ENCODE peak calls at places on chromosomes 2 and 18, in eight cellular contexts. D, Q, P, E, B, Y, W and X are unnamed samples. For H3K4me1, the result is how much of the 10 kb centered on the place peaks cover.

GRCh38 chr2:43057026-43057741 is 169.2 kb downstream of the ZFP36L2 start:
- DNase-seq in E (peak), B (no peak), Q (no peak), D (peak), P (no peak), Y (peak), W (peak), X (peak)

GRCh38 chr2:221476195-221476594 is 95.9 kb downstream of the EPHA4 start:
- DNase-seq in B (no peak), D (no peak), W (no peak), Q (no peak), E (no peak), Y (no peak), P (no peak), X (no peak)

GRCh38 chr2:203301667-203302066 is 26.5 kb upstream of the ABI2 start:
- DNase-seq in Q (no peak), E (no peak), D (no peak), P (no peak), W (no peak), Y (no peak), B (no peak), X (no peak)

GRCh38 chr2:9797681-9798556 is 45.4 kb upstream of the TAF1B start:
- DNase-seq in Q (no peak), Y (no peak), D (no peak), E (peak), P (no peak), W (peak), B (no peak), X (no peak)

GRCh38 chr2:65146067-65146466 is 16.2 kb upstream of the RAB1A start:
- DNase-seq in W (no peak), Y (no peak), E (no peak), D (no peak), Q (no peak), P (no peak), B (no peak), X (no peak)

GRCh38 chr2:234565842-234566619 is 69.2 kb upstream of the ARL4C start:
- DNase-seq in B (no peak), Q (no peak), E (no peak), P (no peak), Y (no peak), D (no peak), W (no peak), X (no peak)

GRCh38 chr2:203730076-203730729 is 23.8 kb downstream of the CD28 start:
- DNase-seq in B (no peak), W (no peak), E (no peak), Q (no peak), D (no peak), Y (no peak), P (no peak), X (no peak)

GRCh38 chr18:12637393-12637792 is 20.5 kb downstream of the SPIRE1 start:
- DNase-seq in Y (no peak), D (no peak), P (no peak), W (no peak), E (no peak), Q (no peak), B (no peak), X (no peak)

GRCh38 chr2:239015769-239016675 is 168.1 kb downstream of the TWIST2 start:
- DNase-seq in Y (peak), W (no peak), D (peak), P (no peak), B (no peak), Q (no peak), E (no peak), X (peak)

GRCh38 chr18:9323750-9324445 is 10.7 kb upstream of the TWSG1 start:
- DNase-seq in Q (no peak), B (no peak), P (no peak), W (no peak), E (no peak), Y (no peak), D (no peak), X (no peak)

GRCh38 chr2:1600191-1601063 is 143.9 kb downstream of the PXDN start:
- DNase-seq in B (no peak), E (no peak), W (no peak), D (peak), P (no peak), Q (no peak), Y (no peak), X (no peak)

GRCh38 chr2:170813611-170814550 is 2.8 kb upstream of the GAD1 start:
- DNase-seq in E (no peak), D (no peak), P (no peak), B (peak), W (no peak), Q (no peak), Y (no peak), X (no peak)

GRCh38 chr18:72783517-72783916 is 84.3 kb downstream of the NETO1 start:
- DNase-seq in Y (no peak), B (no peak), D (no peak), Q (no peak), P (no peak), E (no peak), W (no peak), X (no peak)

GRCh38 chr2:68831688-68832087 is 39.5 kb downstream of the BMP10 start:
- DNase-seq in B (no peak), E (no peak), Y (no peak), Q (no peak), P (no peak), W (no peak), D (no peak), X (no peak)

GRCh38 chr2:182713611-182714010 is 2.4 kb upstream of the DNAJC10 start:
- DNase-seq in D (no peak), W (no peak), Y (no peak), P (no peak), E (no peak), B (no peak), Q (no peak), X (no peak)

GRCh38 chr2:191758420-191759199 is 80.7 kb downstream of the NABP1 start:
- DNase-seq in Q (peak), Y (peak), P (no peak), E (no peak), B (peak), W (no peak), D (no peak), X (no peak)

GRCh38 chr2:241659150-241659739 is 21.8 kb downstream of the ATG4B start:
- DNase-seq in Q (peak), P (no peak), W (peak), D (peak), E (peak), B (peak), Y (peak), X (peak)

GRCh38 chr2:197873293-197873701 is 68.9 kb downstream of the PLCL1 start:
- DNase-seq in W (no peak), B (no peak), E (peak), Y (no peak), D (no peak), P (no peak), Q (no peak), X (no peak)

GRCh38 chr18:47250415-47251046 is 929 bp downstream of the SKOR2 start:
- DNase-seq in Y (no peak), P (no peak), W (no peak), Q (no peak), D (no peak), B (no peak), E (no peak), X (no peak)

GRCh38 chr18:67665266-67665665 is 148.7 kb upstream of the DSEL start:
- DNase-seq in Q (no peak), D (no peak), P (no peak), E (no peak), Y (no peak), B (no peak), W (no peak), X (no peak)

GRCh38 chr2:120231564-120231973 is 8.4 kb upstream of the TMEM185B start:
- DNase-seq in D (peak), E (no peak), Q (no peak), W (no peak), P (no peak), B (no peak), Y (no peak), X (no peak)

GRCh38 chr2:68465081-68465916 is 1.8 kb downstream of the FBXO48 start:
- DNase-seq in Q (no peak), D (no peak), E (no peak), W (no peak), P (no peak), B (no peak), Y (no peak), X (no peak)

GRCh38 chr2:37644191-37644590 is 27.3 kb downstream of the CDC42EP3 start:
- DNase-seq in D (no peak), P (no peak), Y (no peak), W (no peak), Q (no peak), E (no peak), B (no peak), X (no peak)

GRCh38 chr2:37647941-37648315 is 23.5 kb downstream of the CDC42EP3 start:
- DNase-seq in W (no peak), D (no peak), Y (no peak), E (no peak), P (no peak), Q (no peak), B (no peak), X (no peak)

GRCh38 chr2:37645836-37646235 is 25.6 kb downstream of the CDC42EP3 start:
- DNase-seq in W (no peak), D (no peak), E (no peak), B (no peak), Q (no peak), P (peak), Y (no peak), X (no peak)

GRCh38 chr2:37643102-37644078 is 28.1 kb downstream of the CDC42EP3 start:
- DNase-seq in B (no peak), D (no peak), P (no peak), Y (no peak), Q (no peak), E (no peak), W (no peak), X (no peak)

DNA sequence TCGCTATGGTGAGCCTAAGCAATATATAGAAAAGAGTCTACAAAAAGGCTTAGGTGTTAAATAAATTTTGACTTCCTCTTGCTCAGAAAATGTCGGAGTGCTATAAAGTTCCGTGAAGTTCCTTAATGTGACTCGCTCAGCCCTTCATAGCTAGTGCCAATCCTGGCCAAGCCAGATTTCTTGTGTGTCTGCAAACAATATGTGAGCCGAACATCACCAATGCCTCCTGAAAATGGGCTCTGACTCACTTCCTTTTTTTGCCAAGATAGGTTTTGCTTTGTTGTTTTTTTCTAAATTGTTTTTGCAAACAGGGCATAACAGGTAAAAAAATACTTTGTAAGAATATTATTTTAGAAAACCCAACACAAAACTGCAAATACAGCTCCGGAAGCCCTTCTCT is 26.1 kb downstream of the CDC42EP3 start:
- DNase-seq in D (no peak), Q (no peak), Y (no peak), B (no peak), P (no peak), W (no peak), E (no peak), X (no peak)
- TF ChIP-seq POLR2A in D (no peak), Q (no peak), Y (no peak), B (no peak), P (no peak), W (no peak), E (no peak), X (no peak)

GRCh38 chr2:11389048-11389413 is 44.6 kb upstream of the ROCK2 start:
- DNase-seq in D (no peak), E (no peak), B (no peak), P (no peak), Y (no peak), Q (no peak), W (no peak), X (no peak)
- H3K4me1 ChIP-seq in D (under half), E (under half), B (under half), P (under half), Y (under half), Q (half or more), W (under half), X (half or more)

DNA sequence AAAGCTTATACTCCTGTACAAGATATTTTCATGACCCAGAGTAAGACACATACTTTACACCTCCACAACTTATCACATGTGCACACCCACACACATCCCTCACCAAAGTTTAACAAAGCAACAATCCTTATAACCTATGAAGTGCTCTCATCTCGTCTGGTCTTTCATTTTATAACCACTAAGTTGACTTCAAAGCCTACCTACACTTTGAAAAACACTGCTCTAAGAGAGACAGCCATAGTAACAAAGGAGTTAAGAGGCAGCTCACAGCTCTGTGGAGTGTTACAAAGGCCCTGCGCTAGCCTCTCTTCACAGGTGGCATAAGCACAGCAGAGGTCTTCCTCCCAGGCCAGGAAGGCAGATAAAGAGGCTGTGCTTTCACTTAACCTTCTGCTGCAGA is 69.7 kb upstream of the TMEM200C start:
- DNase-seq in E (no peak), P (no peak), D (no peak), Y (no peak), W (no peak), Q (no peak), B (no peak), X (no peak)
- TF ChIP-seq POLR2A in E (no peak), P (no peak), D (no peak), Y (no peak), W (no peak), Q (no peak), B (no peak), X (no peak)

GRCh38 chr2:45905643-45905969 is 254.1 kb downstream of the PRKCE start:
- DNase-seq in P (no peak), W (no peak), D (no peak), Y (no peak), Q (no peak), E (no peak), B (no peak), X (no peak)

GRCh38 chr2:45904267-45904921 is 252.9 kb downstream of the PRKCE start:
- DNase-seq in B (no peak), E (no peak), Q (no peak), D (no peak), Y (no peak), W (no peak), P (no peak), X (no peak)

GRCh38 chr2:45907592-45907991 is 256.1 kb downstream of the PRKCE start:
- DNase-seq in Y (no peak), P (no peak), Q (no peak), B (no peak), W (no peak), D (no peak), E (no peak), X (no peak)

GRCh38 chr2:45902952-45903351 is 251.5 kb downstream of the PRKCE start:
- DNase-seq in Y (no peak), W (no peak), P (no peak), D (no peak), E (no peak), B (no peak), Q (no peak), X (no peak)

DNA sequence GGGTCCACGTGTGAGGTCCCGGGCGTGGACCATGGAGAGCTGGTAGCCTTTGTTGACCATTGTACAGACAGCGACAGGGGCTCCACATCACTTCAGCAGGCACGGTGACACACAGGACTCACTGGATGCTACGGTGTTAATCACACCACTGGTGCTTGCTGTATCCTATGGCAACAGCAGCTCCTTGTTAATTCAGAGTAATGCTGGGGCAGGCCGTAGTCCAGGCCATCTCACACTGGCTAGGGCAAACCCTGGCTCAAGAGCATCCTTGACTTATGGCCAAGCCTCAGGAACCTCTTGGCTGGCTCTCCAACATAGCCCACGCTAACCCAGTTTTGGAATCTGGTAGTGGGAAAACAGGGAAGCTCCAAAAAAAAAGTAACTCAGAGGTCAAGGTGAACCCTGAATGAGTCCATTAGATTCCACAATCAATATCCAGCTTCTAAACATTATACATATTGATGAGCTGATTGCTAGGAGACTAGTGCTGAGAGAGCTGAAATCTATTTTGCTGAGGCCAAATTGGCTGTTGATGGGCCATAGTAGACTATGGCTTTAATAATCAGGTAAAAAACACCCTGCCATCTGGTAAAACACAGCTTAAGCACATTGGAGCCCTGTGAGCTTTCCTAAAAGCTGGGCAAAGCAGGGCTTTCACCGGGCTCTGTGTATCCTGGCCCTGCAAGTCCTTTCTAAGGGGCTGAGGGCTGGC is 253.6 kb downstream of the PRKCE start:
- DNase-seq in Y (no peak), B (no peak), P (no peak), E (no peak), W (no peak), D (no peak), Q (no peak), X (no peak)
- H3K4me1 ChIP-seq in Y (under half), B (under half), P (under half), E (under half), W (under half), D (under half), Q (under half), X (under half)

GRCh38 chr2:36481709-36482108 is 116.3 kb downstream of the FEZ2 start:
- DNase-seq in D (no peak), B (no peak), Y (no peak), P (no peak), W (no peak), Q (no peak), E (no peak), X (no peak)
- TF ChIP-seq POLR2A in D (no peak), B (no peak), Y (no peak), P (no peak), W (no peak), Q (no peak), E (no peak), X (no peak)